ENCODE peak calls at places on chromosome 21, in seven cellular contexts. T is A549, I is IMR-90, Z is H1, F is HepG2, Y is HCT116, S is GM12878. B is an unnamed sample.

GRCh38 chr21:45309069-45309521 is 21.4 kb upstream of the POFUT2 start:
- DNase-seq in I (peak; percentile 64), S (no peak), F (peak; percentile 69), Z (peak; percentile 39), Y (no peak), T (peak; percentile 42), B (peak; percentile 80)

GRCh38 chr21:38472709-38473108 is 25.6 kb downstream of the ERG start:
- DNase-seq in T (no peak), Z (no peak), I (no peak), S (no peak), Y (no peak), F (no peak), B (no peak)

GRCh38 chr21:31141389-31142021 is 103.2 kb upstream of the KRTAP19-8 start:
- DNase-seq in I (no peak), T (no peak), Y (no peak), S (no peak), Z (no peak), F (no peak), B (no peak)

GRCh38 chr21:35792569-35792968 is 267.8 kb downstream of the SETD4 start:
- DNase-seq in T (no peak), I (no peak), S (no peak), Z (no peak), F (no peak), Y (no peak), B (no peak)

GRCh38 chr21:38277501-38278111 is 20.8 kb downstream of the KCNJ15 start:
- DNase-seq in Z (no peak), T (peak; percentile 63), I (peak; percentile 100), F (no peak), Y (no peak), S (no peak), B (no peak)

GRCh38 chr21:14968029-14968428 is 96.8 kb downstream of the NRIP1 start:
- DNase-seq in F (no peak), S (no peak), Y (no peak), Z (no peak), T (no peak), I (no peak), B (no peak)

GRCh38 chr21:39079617-39080016 is 103.6 kb downstream of the PSMG1 start:
- DNase-seq in S (no peak), Y (no peak), I (peak; percentile 33), F (peak; percentile 73), Z (no peak), T (no peak), B (peak; percentile 35)

GRCh38 chr21:45528981-45529784 is 13.1 kb downstream of the SLC19A1 start:
- DNase-seq in T (no peak), F (peak; percentile 53), S (no peak), I (no peak), Z (no peak), Y (no peak), B (no peak)

GRCh38 chr21:40416572-40416971 is 430.4 kb downstream of the DSCAM start:
- DNase-seq in F (no peak), I (no peak), Y (no peak), T (no peak), Z (no peak), S (no peak), B (no peak)

GRCh38 chr21:21682172-21682571 is 684.0 kb downstream of the NCAM2 start:
- DNase-seq in F (no peak), Y (no peak), I (peak; percentile 47), S (no peak), T (no peak), Z (no peak), B (no peak)

GRCh38 chr21:28624626-28625025 is 368.1 kb downstream of the LTN1 start:
- DNase-seq in F (no peak), Z (no peak), I (no peak), Y (no peak), T (no peak), S (no peak), B (no peak)

DNA sequence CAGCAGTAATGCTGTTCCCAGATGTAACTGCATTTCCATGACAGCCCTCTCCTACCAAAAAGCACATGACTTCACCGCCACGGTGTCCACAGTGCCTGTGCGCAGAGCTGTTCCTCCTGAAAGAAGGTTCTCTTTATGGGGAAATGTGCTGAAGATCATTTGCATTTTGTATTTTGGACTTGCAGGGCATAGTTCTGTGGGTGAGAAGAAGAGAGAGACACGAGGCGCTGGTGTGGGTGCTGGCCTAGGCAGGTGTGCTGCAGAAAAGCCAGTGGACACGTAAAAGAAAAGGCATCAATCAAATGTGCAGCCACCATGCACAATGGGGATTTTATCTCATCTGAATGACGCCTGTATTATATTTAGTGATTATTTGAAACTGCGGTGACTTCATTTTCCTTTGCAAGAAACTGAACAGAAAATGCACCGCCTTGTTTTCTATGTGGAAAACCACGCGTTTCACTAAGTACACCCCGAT is 21.3 kb downstream of the SLC37A1 start:
- DNase-seq in S (peak; percentile 80), F (no peak), I (no peak), T (no peak), Z (no peak), Y (no peak), B (no peak)
- TF ChIP-seq CEBPB in S (no peak), F (no peak), I (no peak), T (no peak), Z (no peak), Y (no peak), B (no peak)

GRCh38 chr21:41641510-41641815 is 125.4 kb downstream of the RIPK4 start:
- DNase-seq in I (no peak), Y (no peak), Z (no peak), T (no peak), F (no peak), S (no peak), B (no peak)

GRCh38 chr21:41640756-41641509 is 125.9 kb downstream of the RIPK4 start:
- DNase-seq in S (no peak), I (peak; percentile 60), T (peak; percentile 21), Y (no peak), Z (no peak), F (no peak), B (no peak)

GRCh38 chr21:41641821-41642368 is 125.0 kb downstream of the RIPK4 start:
- DNase-seq in T (peak; percentile 43), Z (no peak), I (peak; percentile 94), Y (no peak), S (no peak), F (peak; percentile 41), B (no peak)

GRCh38 chr21:41643246-41643966 is 123.4 kb downstream of the RIPK4 start:
- DNase-seq in F (no peak), I (no peak), Y (no peak), Z (no peak), T (no peak), S (no peak), B (no peak)

DNA sequence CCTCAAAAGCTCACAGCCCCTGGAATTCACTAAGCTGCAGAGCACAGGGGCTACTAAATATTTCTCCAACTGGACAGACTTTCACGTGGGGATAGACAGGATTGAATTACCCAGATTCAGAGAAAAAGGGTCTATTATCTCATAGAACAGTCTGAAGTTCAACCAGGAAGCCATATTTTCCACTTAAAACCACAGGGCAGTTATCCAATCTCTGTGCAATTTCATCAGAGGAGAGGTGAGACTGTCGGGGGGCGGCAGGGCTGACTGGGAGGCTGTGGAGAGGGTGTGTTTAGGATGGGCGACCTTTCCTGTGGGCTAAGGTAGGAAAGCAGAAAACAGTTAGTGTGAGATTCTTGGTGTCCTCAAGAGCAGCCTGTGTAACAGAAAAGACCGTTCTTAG is 124.5 kb downstream of the RIPK4 start:
- DNase-seq in S (no peak), T (no peak), I (peak; percentile 43), F (peak; percentile 14), Z (no peak), Y (no peak), B (no peak)
- TF ChIP-seq CEBPB in S (no peak), T (no peak), I (peak; percentile 12), F (no peak), Z (no peak), Y (no peak), B (no peak)

GRCh38 chr21:42258150-42258884 is 39.4 kb downstream of the ABCG1 start:
- DNase-seq in I (peak; percentile 32), Z (peak; percentile 49), S (no peak), F (peak; percentile 34), T (peak; percentile 60), Y (peak; percentile 31), B (peak; percentile 72)
- TF ChIP-seq CEBPB in I (no peak), Z (no peak), S (no peak), F (no peak), T (no peak), Y (no peak), B (no peak)

DNA sequence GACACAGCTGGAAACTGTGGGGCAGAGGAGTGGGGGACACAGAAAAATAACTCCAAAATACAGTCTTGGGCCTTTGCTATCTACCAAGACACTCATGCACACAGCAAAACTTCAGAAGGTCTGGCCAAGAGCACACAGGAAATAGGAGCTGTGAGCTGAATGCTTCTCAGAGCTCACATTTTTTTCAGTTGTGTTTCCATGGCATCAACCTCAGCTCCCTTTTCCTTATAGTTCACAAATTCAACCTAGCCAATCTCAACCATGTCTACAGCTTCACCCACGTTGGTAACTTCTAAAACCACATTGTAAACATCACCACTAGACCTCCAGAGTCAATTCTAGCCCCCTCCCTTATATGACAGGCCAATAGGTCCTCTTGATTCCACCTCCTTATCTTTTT is 19.6 kb upstream of the SYNJ1 start:
- DNase-seq in Y (no peak), I (no peak), Z (no peak), T (no peak), F (no peak), S (no peak), B (no peak)
- TF ChIP-seq CEBPB in Y (no peak), I (no peak), Z (no peak), T (no peak), F (no peak), S (no peak), B (no peak)

GRCh38 chr21:34367320-34367935 is 3.6 kb downstream of the KCNE2 start:
- DNase-seq in Z (no peak), I (peak; percentile 82), F (peak; percentile 56), S (no peak), Y (peak; percentile 54), T (peak; percentile 26), B (peak; percentile 62)
- TF ChIP-seq CEBPB in Z (no peak), I (no peak), F (no peak), S (no peak), Y (no peak), T (no peak), B (no peak)

B was measured in K562.